ENCODE peak calls at places on chromosomes 3 and 15, in ten cellular contexts. One of them, this sample, is unnamed.

GRCh38 chr15:63476229-63476632 is 28.2 kb upstream of the USP3 start:
- DNase-seq in fibroblast of lung: peak
- DNase-seq in neural progenitor cell: no peak
- DNase-seq in H9: no peak
- DNase-seq in keratinocyte: peak
- DNase-seq in A549: peak
- DNase-seq in IMR-90: peak
- DNase-seq in endothelial cell of umbilical vein: peak
- DNase-seq in GM23248: peak
- DNase-seq in neuronal stem cell: no peak
- DNase-seq in this sample: no peak

GRCh38 chr3:174202146-174202545 is 657.0 kb upstream of the NAALADL2 start:
- DNase-seq in IMR-90: no peak
- DNase-seq in endothelial cell of umbilical vein: no peak
- DNase-seq in neural progenitor cell: no peak
- DNase-seq in keratinocyte: no peak
- DNase-seq in GM23248: no peak
- DNase-seq in fibroblast of lung: no peak
- DNase-seq in H9: no peak
- DNase-seq in A549: no peak
- DNase-seq in neuronal stem cell: no peak
- DNase-seq in this sample: no peak

GRCh38 chr3:139518926-139519842 is 20.4 kb downstream of the RBP1 start:
- DNase-seq in IMR-90: no peak
- DNase-seq in endothelial cell of umbilical vein: no peak
- DNase-seq in fibroblast of lung: no peak
- DNase-seq in neural progenitor cell: no peak
- DNase-seq in neuronal stem cell: no peak
- DNase-seq in keratinocyte: no peak
- DNase-seq in A549: no peak
- DNase-seq in GM23248: no peak
- DNase-seq in H9: no peak
- DNase-seq in this sample: no peak

GRCh38 chr15:91992940-91993339 is 139.4 kb downstream of the SLCO3A1 start:
- DNase-seq in neural progenitor cell: no peak
- DNase-seq in neuronal stem cell: no peak
- DNase-seq in keratinocyte: no peak
- DNase-seq in H9: no peak
- DNase-seq in GM23248: no peak
- DNase-seq in A549: no peak
- DNase-seq in IMR-90: no peak
- DNase-seq in fibroblast of lung: no peak
- DNase-seq in endothelial cell of umbilical vein: no peak
- DNase-seq in this sample: no peak

GRCh38 chr15:20671665-20672064 is 130.1 kb upstream of the GOLGA6L6 start:
- DNase-seq in GM23248: peak
- DNase-seq in keratinocyte: no peak
- DNase-seq in neuronal stem cell: no peak
- DNase-seq in H9: no peak
- DNase-seq in fibroblast of lung: no peak
- DNase-seq in neural progenitor cell: no peak
- DNase-seq in endothelial cell of umbilical vein: no peak
- DNase-seq in A549: no peak
- DNase-seq in IMR-90: no peak
- DNase-seq in this sample: no peak

GRCh38 chr3:109687626-109688025 is 350.3 kb upstream of the DPPA4 start:
- DNase-seq in IMR-90: no peak
- DNase-seq in GM23248: no peak
- DNase-seq in A549: no peak
- DNase-seq in keratinocyte: no peak
- DNase-seq in H9: no peak
- DNase-seq in endothelial cell of umbilical vein: no peak
- DNase-seq in neural progenitor cell: peak
- DNase-seq in neuronal stem cell: peak
- DNase-seq in fibroblast of lung: no peak
- DNase-seq in this sample: no peak

GRCh38 chr3:37324752-37325407 is 150.5 kb upstream of the LRRFIP2 start:
- DNase-seq in keratinocyte: no peak
- DNase-seq in H9: no peak
- DNase-seq in neuronal stem cell: no peak
- DNase-seq in fibroblast of lung: peak
- DNase-seq in IMR-90: peak
- DNase-seq in A549: no peak
- DNase-seq in GM23248: peak
- DNase-seq in endothelial cell of umbilical vein: peak
- DNase-seq in neural progenitor cell: no peak
- DNase-seq in this sample: no peak

GRCh38 chr3:82494977-82495489 is 733.6 kb upstream of the GBE1 start:
- DNase-seq in IMR-90: no peak
- DNase-seq in neuronal stem cell: no peak
- DNase-seq in A549: no peak
- DNase-seq in H9: no peak
- DNase-seq in keratinocyte: no peak
- DNase-seq in GM23248: no peak
- DNase-seq in endothelial cell of umbilical vein: no peak
- DNase-seq in fibroblast of lung: no peak
- DNase-seq in neural progenitor cell: no peak
- DNase-seq in this sample: no peak

DNA sequence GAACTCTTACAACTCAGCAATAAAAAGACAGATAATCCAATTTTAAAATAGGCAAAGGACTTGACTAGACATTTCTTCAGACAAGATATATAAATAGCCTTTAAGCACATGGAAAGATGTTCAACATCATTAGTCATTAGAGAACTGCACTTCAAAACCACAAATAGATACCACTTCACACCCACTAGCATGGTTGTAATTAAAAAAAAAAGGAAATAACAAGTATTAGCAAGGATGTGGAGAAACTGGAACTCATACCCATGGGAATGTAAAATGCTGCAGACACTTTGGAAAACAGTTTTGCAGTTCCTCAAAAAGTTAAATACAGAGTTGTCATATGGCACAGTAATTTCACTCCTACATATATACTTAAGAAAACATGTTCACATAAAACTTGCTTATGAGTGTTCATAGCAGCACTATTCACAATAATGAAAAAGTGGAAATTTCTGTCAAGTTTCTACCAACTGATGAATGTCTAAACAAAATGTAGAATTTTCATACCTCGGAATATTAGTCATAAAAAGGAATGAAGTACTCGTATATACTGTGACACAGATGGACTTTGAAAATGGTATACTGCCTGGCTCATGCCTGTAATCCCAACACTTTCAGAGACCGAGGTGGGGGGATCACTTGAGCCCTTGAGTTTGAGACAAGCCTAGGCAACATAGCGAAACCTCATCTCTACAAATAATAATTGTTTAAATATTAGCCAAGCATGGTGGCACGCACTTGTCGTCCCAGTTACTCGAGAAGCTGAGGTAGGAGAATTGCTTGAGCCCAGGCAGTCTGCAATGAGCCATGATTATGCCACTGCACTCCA is 28.1 kb downstream of the BCL2A1 start:
- DNase-seq in GM23248: peak
- DNase-seq in IMR-90: peak
- DNase-seq in neural progenitor cell: no peak
- DNase-seq in keratinocyte: no peak
- DNase-seq in endothelial cell of umbilical vein: no peak
- DNase-seq in neuronal stem cell: no peak
- DNase-seq in A549: no peak
- DNase-seq in fibroblast of lung: peak
- DNase-seq in H9: no peak
- DNase-seq in this sample: no peak
- H3K4me2 ChIP-seq in GM23248: peak
- H3K4me2 ChIP-seq in IMR-90: peak
- H3K4me2 ChIP-seq in neural progenitor cell: no peak
- H3K4me2 ChIP-seq in keratinocyte: no peak
- H3K4me2 ChIP-seq in endothelial cell of umbilical vein: no peak
- H3K4me2 ChIP-seq in neuronal stem cell: no peak
- H3K4me2 ChIP-seq in A549: peak
- H3K4me2 ChIP-seq in fibroblast of lung: peak
- H3K4me2 ChIP-seq in H9: no peak
- H3K4me2 ChIP-seq in this sample: no peak

DNA sequence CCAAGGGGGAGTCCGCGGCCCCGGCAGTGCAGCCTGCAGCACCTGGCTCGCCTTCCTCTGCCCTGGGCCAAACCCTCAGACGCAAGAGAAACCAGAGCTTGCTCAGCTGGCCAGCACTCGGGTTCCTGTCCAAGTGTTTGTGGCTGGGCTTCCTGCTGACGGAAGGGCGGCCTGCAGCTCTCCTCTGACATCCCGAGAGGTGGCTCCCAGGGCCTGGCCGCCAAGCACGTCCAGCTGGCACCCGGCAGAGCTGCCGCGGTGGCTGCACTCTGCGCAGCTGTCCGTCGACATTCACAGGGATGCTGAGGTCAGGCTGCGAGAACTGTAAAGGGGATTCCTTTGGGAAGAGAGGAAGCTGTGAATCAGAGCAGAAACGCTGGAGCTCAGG is 85.6 kb downstream of the CPN2 start:
- DNase-seq in neuronal stem cell: no peak
- DNase-seq in H9: peak
- DNase-seq in neural progenitor cell: peak
- DNase-seq in A549: no peak
- DNase-seq in GM23248: peak
- DNase-seq in fibroblast of lung: peak
- DNase-seq in IMR-90: peak
- DNase-seq in endothelial cell of umbilical vein: peak
- DNase-seq in keratinocyte: no peak
- DNase-seq in this sample: no peak
- H3K4me2 ChIP-seq in neuronal stem cell: no peak
- H3K4me2 ChIP-seq in H9: no peak
- H3K4me2 ChIP-seq in neural progenitor cell: no peak
- H3K4me2 ChIP-seq in A549: no peak
- H3K4me2 ChIP-seq in GM23248: peak
- H3K4me2 ChIP-seq in fibroblast of lung: peak
- H3K4me2 ChIP-seq in IMR-90: peak
- H3K4me2 ChIP-seq in endothelial cell of umbilical vein: peak
- H3K4me2 ChIP-seq in keratinocyte: no peak
- H3K4me2 ChIP-seq in this sample: no peak

DNA sequence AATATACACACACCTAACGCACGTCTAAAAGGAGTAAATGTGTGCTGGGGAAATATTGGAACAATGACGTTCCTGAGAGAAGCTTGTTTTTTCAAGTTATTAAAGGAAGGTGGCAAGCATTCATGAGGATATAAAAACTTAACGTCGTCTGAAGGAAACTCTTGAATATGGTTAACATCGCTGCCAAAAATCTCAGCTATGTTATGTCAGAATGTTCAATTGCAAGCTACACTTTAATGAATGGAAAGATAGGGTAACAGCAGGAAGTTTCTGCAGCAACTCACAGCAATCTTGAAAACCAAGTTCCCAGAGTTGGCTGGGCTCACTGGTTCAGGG is 54.3 kb upstream of the MEF2A start:
- DNase-seq in neural progenitor cell: no peak
- DNase-seq in neuronal stem cell: no peak
- DNase-seq in GM23248: peak
- DNase-seq in A549: no peak
- DNase-seq in keratinocyte: no peak
- DNase-seq in IMR-90: peak
- DNase-seq in endothelial cell of umbilical vein: peak
- DNase-seq in H9: no peak
- DNase-seq in fibroblast of lung: peak
- DNase-seq in this sample: no peak
- H3K4me2 ChIP-seq in neural progenitor cell: no peak
- H3K4me2 ChIP-seq in neuronal stem cell: no peak
- H3K4me2 ChIP-seq in GM23248: peak
- H3K4me2 ChIP-seq in A549: no peak
- H3K4me2 ChIP-seq in keratinocyte: no peak
- H3K4me2 ChIP-seq in IMR-90: no peak
- H3K4me2 ChIP-seq in endothelial cell of umbilical vein: no peak
- H3K4me2 ChIP-seq in H9: no peak
- H3K4me2 ChIP-seq in fibroblast of lung: no peak
- H3K4me2 ChIP-seq in this sample: no peak

GRCh38 chr3:71602256-71602655 is 18.7 kb upstream of the FOXP1 start:
- DNase-seq in IMR-90: no peak
- DNase-seq in keratinocyte: no peak
- DNase-seq in fibroblast of lung: no peak
- DNase-seq in A549: no peak
- DNase-seq in H9: no peak
- DNase-seq in neuronal stem cell: no peak
- DNase-seq in GM23248: peak
- DNase-seq in neural progenitor cell: no peak
- DNase-seq in endothelial cell of umbilical vein: no peak
- DNase-seq in this sample: no peak
- H3K4me2 ChIP-seq in IMR-90: no peak
- H3K4me2 ChIP-seq in keratinocyte: no peak
- H3K4me2 ChIP-seq in fibroblast of lung: no peak
- H3K4me2 ChIP-seq in A549: peak
- H3K4me2 ChIP-seq in H9: no peak
- H3K4me2 ChIP-seq in neuronal stem cell: no peak
- H3K4me2 ChIP-seq in GM23248: peak
- H3K4me2 ChIP-seq in neural progenitor cell: no peak
- H3K4me2 ChIP-seq in endothelial cell of umbilical vein: no peak
- H3K4me2 ChIP-seq in this sample: no peak

DNA sequence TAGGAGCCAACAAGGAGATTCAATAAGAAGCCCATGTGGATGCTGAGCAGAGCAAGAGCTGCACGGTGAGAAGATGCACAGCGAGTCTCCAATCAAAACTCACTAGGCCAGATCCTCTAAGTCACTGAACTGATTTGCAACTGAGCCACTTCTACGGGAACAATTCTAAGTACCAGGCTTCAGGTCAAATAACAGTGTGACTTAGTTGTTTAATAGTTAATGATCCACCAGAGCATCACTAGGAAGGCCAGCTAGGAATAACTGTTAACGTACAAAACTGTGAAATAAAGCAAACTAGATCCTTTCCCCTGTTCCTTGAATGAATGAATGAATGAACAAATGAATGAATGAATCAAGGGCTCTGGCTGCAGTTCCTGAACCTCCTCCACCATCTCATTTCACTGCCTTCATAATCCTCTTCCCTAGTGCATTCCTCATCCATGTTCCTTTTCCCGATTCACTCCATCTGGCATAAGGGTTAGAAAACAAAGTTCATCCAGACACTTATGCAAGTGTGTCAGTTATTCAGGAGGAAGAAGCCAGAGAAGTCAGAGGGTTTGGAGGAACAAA is 59.7 kb downstream of the ATP8B4 start:
- DNase-seq in neural progenitor cell: no peak
- DNase-seq in IMR-90: no peak
- DNase-seq in H9: no peak
- DNase-seq in endothelial cell of umbilical vein: no peak
- DNase-seq in neuronal stem cell: no peak
- DNase-seq in keratinocyte: no peak
- DNase-seq in fibroblast of lung: no peak
- DNase-seq in GM23248: no peak
- DNase-seq in A549: no peak
- DNase-seq in this sample: no peak
- H3K4me2 ChIP-seq in neural progenitor cell: no peak
- H3K4me2 ChIP-seq in IMR-90: no peak
- H3K4me2 ChIP-seq in H9: no peak
- H3K4me2 ChIP-seq in endothelial cell of umbilical vein: no peak
- H3K4me2 ChIP-seq in neuronal stem cell: no peak
- H3K4me2 ChIP-seq in keratinocyte: no peak
- H3K4me2 ChIP-seq in fibroblast of lung: no peak
- H3K4me2 ChIP-seq in GM23248: peak
- H3K4me2 ChIP-seq in A549: no peak
- H3K4me2 ChIP-seq in this sample: no peak

GRCh38 chr3:195872097-195872496 is 36.3 kb downstream of the TNK2 start:
- DNase-seq in endothelial cell of umbilical vein: no peak
- DNase-seq in neuronal stem cell: no peak
- DNase-seq in fibroblast of lung: no peak
- DNase-seq in keratinocyte: no peak
- DNase-seq in H9: no peak
- DNase-seq in neural progenitor cell: no peak
- DNase-seq in IMR-90: no peak
- DNase-seq in GM23248: no peak
- DNase-seq in A549: no peak
- DNase-seq in this sample: no peak
- H3K4me2 ChIP-seq in endothelial cell of umbilical vein: no peak
- H3K4me2 ChIP-seq in neuronal stem cell: no peak
- H3K4me2 ChIP-seq in fibroblast of lung: no peak
- H3K4me2 ChIP-seq in keratinocyte: no peak
- H3K4me2 ChIP-seq in H9: no peak
- H3K4me2 ChIP-seq in neural progenitor cell: no peak
- H3K4me2 ChIP-seq in IMR-90: no peak
- H3K4me2 ChIP-seq in GM23248: no peak
- H3K4me2 ChIP-seq in A549: no peak
- H3K4me2 ChIP-seq in this sample: no peak